ENCODE peak calls at places on chromosomes 7 and 10, in four cellular contexts. One of them, this sample, is unnamed. For H3K4me1, the result is how much of the 10 kb centered on the place peaks cover.

GRCh38 chr10:57628592-57629284 is 639.0 kb downstream of the IPMK start:
- DNase-seq in IMR-90: no peak
- DNase-seq in HCT116: no peak
- DNase-seq in mammary epithelial cell: no peak
- DNase-seq in this sample: peak

GRCh38 chr10:86979977-86980448 is 11.7 kb downstream of the ADIRF start:
- DNase-seq in IMR-90: no peak
- DNase-seq in HCT116: no peak
- DNase-seq in mammary epithelial cell: no peak
- DNase-seq in this sample: peak

GRCh38 chr7:137970263-137970975 is 31.5 kb downstream of the CREB3L2 start:
- DNase-seq in IMR-90: peak
- DNase-seq in HCT116: no peak
- DNase-seq in mammary epithelial cell: peak
- DNase-seq in this sample: peak

GRCh38 chr10:77877461-77878344 is 48.9 kb downstream of the DLG5 start:
- DNase-seq in IMR-90: peak
- DNase-seq in HCT116: no peak
- DNase-seq in mammary epithelial cell: peak
- DNase-seq in this sample: peak

GRCh38 chr10:54854389-54854788 is 53.4 kb upstream of the PCDH15 start:
- DNase-seq in IMR-90: no peak
- DNase-seq in HCT116: no peak
- DNase-seq in mammary epithelial cell: no peak
- DNase-seq in this sample: no peak

GRCh38 chr10:5975641-5976473 is 1.5 kb downstream of the IL15RA start:
- DNase-seq in IMR-90: peak
- DNase-seq in HCT116: no peak
- DNase-seq in mammary epithelial cell: no peak
- DNase-seq in this sample: no peak

GRCh38 chr7:12436896-12437535 is 33.4 kb upstream of the VWDE start:
- DNase-seq in IMR-90: peak
- DNase-seq in HCT116: no peak
- DNase-seq in mammary epithelial cell: peak
- DNase-seq in this sample: peak

GRCh38 chr7:158527902-158528502 is 59.6 kb downstream of the PTPRN2 start:
- DNase-seq in IMR-90: no peak
- DNase-seq in HCT116: no peak
- DNase-seq in mammary epithelial cell: no peak
- DNase-seq in this sample: no peak

GRCh38 chr10:84428711-84429110 is 100.3 kb downstream of the CCSER2 start:
- DNase-seq in IMR-90: peak
- DNase-seq in HCT116: no peak
- DNase-seq in mammary epithelial cell: no peak
- DNase-seq in this sample: no peak

GRCh38 chr7:76294344-76295024 is 8.0 kb upstream of the HSPB1 start:
- DNase-seq in IMR-90: peak
- DNase-seq in HCT116: peak
- DNase-seq in mammary epithelial cell: peak
- DNase-seq in this sample: peak

GRCh38 chr10:71273506-71273905 is 45.6 kb upstream of the SLC29A3 start:
- DNase-seq in IMR-90: no peak
- DNase-seq in HCT116: no peak
- DNase-seq in mammary epithelial cell: no peak
- DNase-seq in this sample: no peak

GRCh38 chr10:96565774-96566173 is 21.0 kb downstream of the TM9SF3 start:
- DNase-seq in IMR-90: peak
- DNase-seq in HCT116: no peak
- DNase-seq in mammary epithelial cell: no peak
- DNase-seq in this sample: no peak

GRCh38 chr7:124030964-124031363 is 1.9 kb downstream of the TMEM229A start:
- DNase-seq in IMR-90: no peak
- DNase-seq in HCT116: no peak
- DNase-seq in mammary epithelial cell: no peak
- DNase-seq in this sample: no peak

GRCh38 chr10:31952066-31952465 is 23.4 kb upstream of the ARHGAP12 start:
- DNase-seq in IMR-90: no peak
- DNase-seq in HCT116: no peak
- DNase-seq in mammary epithelial cell: peak
- DNase-seq in this sample: no peak

GRCh38 chr7:131131012-131131745 is 196.5 kb upstream of the MKLN1 start:
- DNase-seq in IMR-90: no peak
- DNase-seq in HCT116: no peak
- DNase-seq in mammary epithelial cell: no peak
- DNase-seq in this sample: no peak

GRCh38 chr7:24440851-24441250 is 132.4 kb upstream of the PALS2 start:
- DNase-seq in IMR-90: no peak
- DNase-seq in HCT116: no peak
- DNase-seq in mammary epithelial cell: peak
- DNase-seq in this sample: no peak

DNA sequence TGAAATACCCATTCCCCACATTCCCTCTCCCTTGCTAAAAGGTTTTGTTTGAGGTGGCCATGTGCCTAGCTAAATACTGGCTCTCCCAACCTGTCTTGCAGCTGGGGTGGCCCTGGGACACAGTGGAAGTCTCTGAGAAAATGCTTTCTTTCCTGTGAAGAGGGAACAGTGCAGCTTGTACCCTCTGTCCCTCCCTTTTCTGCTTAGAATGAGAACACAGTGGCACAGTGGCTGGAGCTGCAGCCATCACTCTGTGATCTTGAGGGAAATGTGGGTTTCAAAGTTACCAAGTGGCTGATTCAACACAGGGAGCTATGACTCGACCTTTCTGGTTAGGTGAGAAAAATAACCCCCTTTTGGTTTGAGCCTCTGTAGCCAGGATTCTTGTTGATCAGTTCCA is 62.7 kb upstream of the CARD11 start:
- DNase-seq in IMR-90: no peak
- DNase-seq in HCT116: no peak
- DNase-seq in mammary epithelial cell: no peak
- DNase-seq in this sample: no peak
- H3K4me1 ChIP-seq in IMR-90: under half
- H3K4me1 ChIP-seq in HCT116: under half
- H3K4me1 ChIP-seq in mammary epithelial cell: under half
- H3K4me1 ChIP-seq in this sample: under half

GRCh38 chr7:13933106-13933505 is 56.4 kb downstream of the ETV1 start:
- DNase-seq in IMR-90: peak
- DNase-seq in HCT116: no peak
- DNase-seq in mammary epithelial cell: no peak
- DNase-seq in this sample: no peak

GRCh38 chr7:13933536-13933935 is 55.9 kb downstream of the ETV1 start:
- DNase-seq in IMR-90: no peak
- DNase-seq in HCT116: no peak
- DNase-seq in mammary epithelial cell: no peak
- DNase-seq in this sample: no peak

GRCh38 chr7:13932131-13932530 is 57.3 kb downstream of the ETV1 start:
- DNase-seq in IMR-90: no peak
- DNase-seq in HCT116: no peak
- DNase-seq in mammary epithelial cell: no peak
- DNase-seq in this sample: no peak
- H2AFZ ChIP-seq in IMR-90: no peak
- H2AFZ ChIP-seq in HCT116: no peak
- H2AFZ ChIP-seq in mammary epithelial cell: no peak
- H2AFZ ChIP-seq in this sample: no peak

GRCh38 chr10:110880012-110880411 is 8.3 kb downstream of the PDCD4 start:
- DNase-seq in IMR-90: no peak
- DNase-seq in HCT116: no peak
- DNase-seq in mammary epithelial cell: no peak
- DNase-seq in this sample: no peak

GRCh38 chr10:110873951-110874350 is 2.2 kb downstream of the PDCD4 start:
- DNase-seq in IMR-90: no peak
- DNase-seq in HCT116: no peak
- DNase-seq in mammary epithelial cell: no peak
- DNase-seq in this sample: no peak

GRCh38 chr10:110876000-110876399 is 4.3 kb downstream of the PDCD4 start:
- DNase-seq in IMR-90: no peak
- DNase-seq in HCT116: no peak
- DNase-seq in mammary epithelial cell: no peak
- DNase-seq in this sample: no peak

GRCh38 chr10:110872984-110873569 is 1.3 kb downstream of the PDCD4 start:
- DNase-seq in IMR-90: no peak
- DNase-seq in HCT116: no peak
- DNase-seq in mammary epithelial cell: no peak
- DNase-seq in this sample: no peak

DNA sequence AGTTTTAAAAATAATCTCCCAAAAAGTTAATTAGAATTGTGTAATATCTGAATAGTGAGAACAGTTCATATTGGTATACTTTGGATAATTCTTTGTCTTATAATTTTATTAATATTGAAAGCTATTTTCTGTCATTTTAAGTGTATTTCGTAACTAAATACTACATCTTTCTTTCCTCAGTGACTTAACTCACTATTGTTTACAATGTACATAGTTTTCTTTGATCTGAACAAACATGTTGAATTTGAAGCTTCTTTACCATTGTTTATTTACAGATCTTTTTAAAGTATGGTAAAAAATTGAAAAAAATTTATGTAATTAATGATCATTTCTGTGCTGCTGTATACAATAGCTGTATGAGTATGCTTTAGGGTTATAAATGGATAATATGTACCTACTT is 5.1 kb downstream of the PDCD4 start:
- DNase-seq in IMR-90: no peak
- DNase-seq in HCT116: no peak
- DNase-seq in mammary epithelial cell: no peak
- DNase-seq in this sample: no peak
- H3K4me1 ChIP-seq in IMR-90: under half
- H3K4me1 ChIP-seq in HCT116: under half
- H3K4me1 ChIP-seq in mammary epithelial cell: under half
- H3K4me1 ChIP-seq in this sample: under half

GRCh38 chr10:126262971-126263370 is 125.3 kb downstream of the ADAM12 start:
- DNase-seq in IMR-90: no peak
- DNase-seq in HCT116: no peak
- DNase-seq in mammary epithelial cell: no peak
- DNase-seq in this sample: no peak
- H2AFZ ChIP-seq in IMR-90: no peak
- H2AFZ ChIP-seq in HCT116: no peak
- H2AFZ ChIP-seq in mammary epithelial cell: no peak
- H2AFZ ChIP-seq in this sample: no peak

GRCh38 chr7:63092951-63093350 is 905.7 kb upstream of the ZNF722 start:
- DNase-seq in IMR-90: no peak
- DNase-seq in HCT116: no peak
- DNase-seq in mammary epithelial cell: no peak
- DNase-seq in this sample: no peak
- H3K4me1 ChIP-seq in IMR-90: under half
- H3K4me1 ChIP-seq in HCT116: under half
- H3K4me1 ChIP-seq in mammary epithelial cell: under half
- H3K4me1 ChIP-seq in this sample: under half

GRCh38 chr10:42929993-42930392 is 146.9 kb upstream of the RET start:
- DNase-seq in IMR-90: no peak
- DNase-seq in HCT116: no peak
- DNase-seq in mammary epithelial cell: no peak
- DNase-seq in this sample: no peak

GRCh38 chr10:42928064-42928463 is 145.5 kb downstream of the BMS1 start:
- DNase-seq in IMR-90: no peak
- DNase-seq in HCT116: no peak
- DNase-seq in mammary epithelial cell: no peak
- DNase-seq in this sample: no peak

GRCh38 chr10:42926831-42927230 is 144.2 kb downstream of the BMS1 start:
- DNase-seq in IMR-90: no peak
- DNase-seq in HCT116: no peak
- DNase-seq in mammary epithelial cell: no peak
- DNase-seq in this sample: peak

GRCh38 chr10:42930516-42931205 is 146.2 kb upstream of the RET start:
- DNase-seq in IMR-90: no peak
- DNase-seq in HCT116: no peak
- DNase-seq in mammary epithelial cell: no peak
- DNase-seq in this sample: no peak

GRCh38 chr10:42929236-42929635 is 146.6 kb downstream of the BMS1 start:
- DNase-seq in IMR-90: no peak
- DNase-seq in HCT116: no peak
- DNase-seq in mammary epithelial cell: no peak
- DNase-seq in this sample: no peak
- H2AFZ ChIP-seq in IMR-90: no peak
- H2AFZ ChIP-seq in HCT116: no peak
- H2AFZ ChIP-seq in mammary epithelial cell: no peak
- H2AFZ ChIP-seq in this sample: no peak

DNA sequence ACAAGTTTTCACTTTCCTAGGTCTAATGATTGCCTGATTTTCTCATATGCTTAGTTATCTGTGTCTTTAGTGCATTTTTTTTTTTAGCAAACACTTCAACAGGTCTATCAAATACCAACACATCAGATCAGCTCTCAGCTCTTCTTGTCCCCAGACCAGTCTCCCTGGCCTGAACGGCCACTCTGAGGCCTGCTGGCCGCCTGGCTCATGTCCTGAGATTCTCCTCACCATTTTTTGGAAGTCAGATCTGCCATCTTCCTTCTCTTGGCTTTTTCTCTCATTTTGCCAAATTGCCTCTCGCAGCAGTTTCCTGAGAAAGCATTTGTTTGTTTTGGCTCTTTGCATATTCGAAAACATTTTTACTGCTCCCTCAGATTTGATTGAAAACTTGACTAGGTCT is 29.3 kb downstream of the PPP2R2D start:
- DNase-seq in IMR-90: no peak
- DNase-seq in HCT116: no peak
- DNase-seq in mammary epithelial cell: no peak
- DNase-seq in this sample: no peak
- H3K4me1 ChIP-seq in IMR-90: under half
- H3K4me1 ChIP-seq in HCT116: under half
- H3K4me1 ChIP-seq in mammary epithelial cell: under half
- H3K4me1 ChIP-seq in this sample: under half

DNA sequence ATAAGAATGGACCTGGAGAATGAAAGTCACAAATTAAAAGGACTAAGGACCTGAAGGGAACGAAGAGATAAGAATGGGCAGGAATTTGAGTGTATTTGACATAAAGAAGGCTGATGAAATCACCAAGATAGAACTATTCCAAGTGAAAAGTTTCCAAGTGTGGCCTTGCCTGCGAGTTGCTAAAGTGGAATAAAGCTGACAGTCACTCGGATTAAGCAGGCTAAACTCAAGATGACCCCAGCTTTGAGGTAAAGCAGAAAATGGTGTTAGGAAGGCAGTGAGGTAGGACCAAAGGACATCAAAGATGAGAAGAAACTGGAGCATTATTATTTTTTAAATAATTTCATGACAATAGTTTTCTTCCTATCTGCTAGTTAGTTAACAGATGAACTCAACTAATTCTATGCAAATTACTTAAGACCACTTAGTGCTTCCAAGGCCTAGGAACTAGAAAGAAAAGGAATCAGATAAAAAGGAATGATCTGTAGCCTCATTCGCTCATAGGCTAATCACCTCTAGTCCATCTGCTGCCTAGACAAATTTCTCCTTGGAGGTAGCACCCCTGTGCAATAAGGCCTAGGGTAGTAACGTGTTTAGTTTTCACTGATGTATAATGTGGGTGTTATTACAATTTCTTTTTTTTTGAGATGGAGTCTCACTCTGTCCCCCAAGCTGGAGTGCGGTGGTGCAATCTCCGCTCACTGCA is 34.5 kb downstream of the EZH2 start:
- DNase-seq in IMR-90: no peak
- DNase-seq in HCT116: no peak
- DNase-seq in mammary epithelial cell: no peak
- DNase-seq in this sample: no peak
- H2AFZ ChIP-seq in IMR-90: no peak
- H2AFZ ChIP-seq in HCT116: no peak
- H2AFZ ChIP-seq in mammary epithelial cell: no peak
- H2AFZ ChIP-seq in this sample: no peak